ENCODE peak calls at places on chromosomes 4 and X, in four cellular contexts. O, J, Z and P are unnamed samples.

GRCh38 chr4:48073567-48074103 is 57.1 kb downstream of the NIPAL1 start:
- DNase-seq in O (no peak), J (no peak), Z (no peak), P (no peak)

GRCh38 chr4:139184129-139184528 is 7.1 kb upstream of the ELF2 start:
- DNase-seq in O (no peak), J (no peak), Z (no peak), P (no peak)

GRCh38 chrX:102085706-102086105 is 39.8 kb upstream of the TCEAL2 start:
- DNase-seq in O (no peak), J (no peak), Z (no peak), P (no peak)

GRCh38 chr4:185202984-185203379 is 818 bp downstream of the CFAP97 start:
- DNase-seq in O (no peak), J (peak), Z (no peak), P (no peak)

GRCh38 chr4:185359767-185360446 is 35.8 kb downstream of the LRP2BP start:
- DNase-seq in O (no peak), J (no peak), Z (no peak), P (no peak)

GRCh38 chrX:54012830-54013500 is 31.3 kb downstream of the PHF8 start:
- DNase-seq in O (no peak), J (no peak), Z (no peak), P (no peak)

GRCh38 chr4:138561276-138561880 is 319.2 kb upstream of the SLC7A11 start:
- DNase-seq in O (no peak), J (no peak), Z (no peak), P (no peak)

GRCh38 chr4:131534944-131535640 is 1614.0 kb upstream of the PCDH10 start:
- DNase-seq in O (no peak), J (no peak), Z (no peak), P (no peak)

GRCh38 chr4:113153529-113154101 is 104.2 kb downstream of the ANK2 start:
- DNase-seq in O (no peak), J (no peak), Z (no peak), P (no peak)